ENCODE peak calls at places on chromosomes 2 and 18, in eight cellular contexts. W is B cell; F is amygdala; Z is T-helper 9 cell; L is retina; A is activated CD8-positive, alpha-beta memory T cell treated with anti-CD3 and anti-CD28 coated beads for 48 hours; Y is stimulated activated CD8-positive, alpha-beta memory T cell treated with anti-CD3 and anti-CD28 coated beads, Interleukin-4, amount 100 ng/mL, for 4 hours; E is activated CD4-positive, alpha-beta T cell treated with anti-CD3 and anti-CD28 coated beads for 1 hour. R is an unnamed sample.
A peak's percentile ranks its signal among the peaks of the same experiment; 100 is the strongest.

GRCh38 chr2:170815746-170816498 is 765 bp upstream of the GAD1 start:
- DNase-seq in W (peak; percentile 74), F (no peak), Z (peak; percentile 47), L (peak; percentile 95), A (no peak), Y (peak; percentile 28), E (peak; percentile 43), R (peak; percentile 41)

GRCh38 chr18:25544872-25545271 is 192.9 kb upstream of the ZNF521 start:
- DNase-seq in W (no peak), F (no peak), Z (no peak), L (no peak), A (no peak), Y (no peak), E (no peak), R (no peak)

GRCh38 chr2:2717406-2717805 is 386.3 kb upstream of the MYT1L start:
- DNase-seq in W (no peak), F (no peak), Z (no peak), L (no peak), A (no peak), Y (no peak), E (no peak), R (no peak)

GRCh38 chr2:234488913-234489451 is 7.9 kb downstream of the ARL4C start:
- DNase-seq in W (peak; percentile 44), F (no peak), Z (peak; percentile 67), L (no peak), A (no peak), Y (no peak), E (peak; percentile 48), R (peak; percentile 78)

GRCh38 chr2:62934501-62934900 is 116.1 kb upstream of the OTX1 start:
- DNase-seq in W (no peak), F (no peak), Z (no peak), L (no peak), A (no peak), Y (no peak), E (no peak), R (no peak)

GRCh38 chr18:38241736-38242135 is 676.1 kb upstream of the CELF4 start:
- DNase-seq in W (no peak), F (no peak), Z (no peak), L (no peak), A (no peak), Y (no peak), E (no peak), R (no peak)

GRCh38 chr2:143347303-143347702 is 218.1 kb downstream of the ARHGAP15 start:
- DNase-seq in W (no peak), F (no peak), Z (no peak), L (no peak), A (no peak), Y (no peak), E (no peak), R (no peak)

GRCh38 chr2:2222931-2223330 is 108.1 kb downstream of the MYT1L start:
- DNase-seq in W (no peak), F (no peak), Z (no peak), L (no peak), A (no peak), Y (no peak), E (no peak), R (no peak)

GRCh38 chr2:236636714-236637485 is 67.3 kb downstream of the ACKR3 start:
- DNase-seq in W (no peak), F (no peak), Z (no peak), L (no peak), A (no peak), Y (no peak), E (no peak), R (no peak)

GRCh38 chr18:55427951-55428350 is 160.0 kb downstream of the TCF4 start:
- DNase-seq in W (no peak), F (no peak), Z (no peak), L (no peak), A (no peak), Y (no peak), E (no peak), R (no peak)

GRCh38 chr2:73841912-73842738 is 13.4 kb downstream of the STAMBP start:
- DNase-seq in W (no peak), F (no peak), Z (no peak), L (no peak), A (no peak), Y (no peak), E (no peak), R (no peak)

GRCh38 chr2:31239842-31240198 is 5.9 kb downstream of the EHD3 start:
- DNase-seq in W (no peak), F (no peak), Z (no peak), L (no peak), A (no peak), Y (no peak), E (no peak), R (no peak)